ENCODE peak calls at places on chromosomes 5 and 9, in nine cellular contexts. H is upper lobe of right lung; M is nucleus accumbens; X is activated naive CD4-positive, alpha-beta T cell; J is NCI-H446 treated with DMSO at 0.1 percent for 48 hours; G is IMR-90; K is RWPE1; B is amygdala; Z is dorsolateral prefrontal cortex. V is an unnamed sample.

GRCh38 chr9:121285835-121286687 is 18.1 kb downstream of the GSN start:
- DNase-seq in X (no peak), M (peak), J (no peak), H (peak), G (peak), B (peak), Z (no peak), K (no peak), V (peak)

GRCh38 chr5:79235578-79236363 is at the start of gene JMY:
- DNase-seq in B (peak), G (peak), M (peak), J (peak), H (peak), K (peak), Z (peak), X (peak), V (peak)

GRCh38 chr5:37477426-37477825 is 98.3 kb downstream of the WDR70 start:
- DNase-seq in M (no peak), K (no peak), B (no peak), H (no peak), J (no peak), G (no peak), Z (no peak), X (no peak), V (no peak)

GRCh38 chr5:35063386-35063785 is 15.6 kb upstream of the AGXT2 start:
- DNase-seq in B (no peak), K (no peak), M (no peak), J (no peak), G (no peak), X (no peak), H (no peak), Z (no peak), V (no peak)

GRCh38 chr9:13450723-13451122 is 171.2 kb upstream of the MPDZ start:
- DNase-seq in M (no peak), H (no peak), J (no peak), G (no peak), K (no peak), Z (no peak), B (peak), X (no peak), V (no peak)

GRCh38 chr5:137754961-137755762 is 999 bp upstream of the HNRNPA0 start:
- DNase-seq in Z (no peak), H (no peak), X (no peak), M (no peak), J (no peak), G (no peak), B (no peak), K (no peak), V (no peak)

GRCh38 chr9:120920495-120921178 is 6.0 kb downstream of the TRAF1 start:
- DNase-seq in J (no peak), X (no peak), B (no peak), K (no peak), H (no peak), M (no peak), Z (no peak), G (no peak), V (no peak)

GRCh38 chr5:56346717-56347116 is 113.6 kb upstream of the ANKRD55 start:
- DNase-seq in H (no peak), J (no peak), M (no peak), X (no peak), K (no peak), G (no peak), B (no peak), Z (no peak), V (no peak)

GRCh38 chr5:128084228-128085167 is 932 bp downstream of the SLC12A2 start:
- DNase-seq in K (peak), M (peak), J (no peak), G (peak), X (peak), H (peak), B (peak), Z (peak), V (peak)

GRCh38 chr9:31185831-31186230 is 1198.6 kb upstream of the ACO1 start:
- DNase-seq in B (no peak), H (no peak), J (no peak), M (no peak), G (peak), X (no peak), K (peak), Z (no peak), V (no peak)

GRCh38 chr5:171312129-171312819 is 3.2 kb downstream of the TLX3 start:
- DNase-seq in Z (no peak), G (no peak), B (no peak), X (no peak), J (no peak), M (no peak), K (no peak), H (peak), V (no peak)

GRCh38 chr9:129640871-129641750 is 840 bp downstream of the ASB6 start:
- DNase-seq in X (no peak), K (no peak), Z (no peak), H (no peak), M (no peak), B (no peak), J (no peak), G (no peak), V (no peak)

GRCh38 chr9:74035786-74036185 is 461.3 kb upstream of the RORB start:
- DNase-seq in H (no peak), M (no peak), J (no peak), K (no peak), G (no peak), B (no peak), Z (no peak), X (no peak), V (no peak)

GRCh38 chr5:162067651-162068411 is at the start of gene GABRG2:
- DNase-seq in J (no peak), M (peak), K (no peak), X (no peak), Z (no peak), B (peak), G (no peak), H (no peak), V (peak)

GRCh38 chr5:179668404-179668803 is 12.4 kb downstream of the CBY3 start:
- DNase-seq in J (no peak), H (no peak), B (peak), X (no peak), Z (no peak), M (peak), G (peak), K (no peak), V (no peak)

GRCh38 chr9:92896037-92896436 is 18.2 kb upstream of the ZNF484 start:
- DNase-seq in Z (no peak), X (no peak), K (no peak), J (no peak), B (no peak), H (no peak), M (no peak), G (no peak), V (no peak)

GRCh38 chr5:10681605-10682428 is 79.2 kb downstream of the DAP start:
- DNase-seq in J (no peak), M (no peak), Z (no peak), K (no peak), X (no peak), B (no peak), H (no peak), G (no peak), V (no peak)

GRCh38 chr9:92425578-92425977 is 1.3 kb upstream of the OMD start:
- DNase-seq in J (no peak), X (no peak), B (no peak), K (no peak), G (peak), Z (no peak), H (no peak), M (no peak), V (no peak)

GRCh38 chr5:108312258-108312657 is 69.6 kb downstream of the FBXL17 start:
- DNase-seq in J (no peak), Z (no peak), K (no peak), B (no peak), G (no peak), X (no peak), H (no peak), M (no peak), V (no peak)

GRCh38 chr5:7585807-7586206 is 189.9 kb downstream of the ADCY2 start:
- DNase-seq in G (no peak), K (no peak), M (no peak), J (no peak), H (no peak), Z (no peak), X (no peak), B (no peak), V (no peak)

GRCh38 chr5:10257870-10258269 is 7.8 kb downstream of the CCT5 start:
- DNase-seq in B (no peak), J (no peak), M (no peak), H (no peak), G (no peak), Z (no peak), X (no peak), K (no peak), V (no peak)

GRCh38 chr9:89013660-89014059 is 22.4 kb downstream of the S1PR3 start:
- DNase-seq in B (no peak), Z (no peak), K (no peak), M (no peak), X (no peak), H (no peak), J (no peak), G (no peak), V (no peak)

GRCh38 chr9:36833954-36834353 is 200.1 kb downstream of the PAX5 start:
- DNase-seq in B (no peak), H (peak), Z (no peak), K (no peak), M (no peak), X (no peak), J (no peak), G (no peak), V (no peak)

GRCh38 chr5:39400711-39401385 is 23.9 kb downstream of the DAB2 start:
- DNase-seq in G (peak), X (no peak), K (no peak), J (no peak), B (no peak), Z (no peak), M (no peak), H (no peak), V (no peak)

GRCh38 chr5:176133289-176133870 is 104.8 kb upstream of the SIMC1 start:
- DNase-seq in J (no peak), Z (no peak), M (no peak), X (no peak), H (no peak), G (no peak), B (no peak), K (no peak), V (no peak)

GRCh38 chr9:134497283-134497860 is 144.2 kb upstream of the COL5A1 start:
- DNase-seq in G (peak), H (no peak), J (no peak), B (no peak), M (no peak), Z (no peak), K (no peak), X (no peak), V (no peak)

GRCh38 chr5:74653991-74654390 is 13.5 kb upstream of the ENC1 start:
- DNase-seq in K (no peak), M (no peak), G (no peak), Z (no peak), B (no peak), H (no peak), X (no peak), J (no peak), V (no peak)

GRCh38 chr9:90326219-90326618 is 316.4 kb downstream of the DIRAS2 start:
- DNase-seq in B (no peak), J (no peak), Z (no peak), G (peak), K (no peak), M (no peak), X (no peak), H (no peak), V (no peak)